ENCODE peak calls at places on chromosome 10, in six cellular contexts. One of them, this sample, is unnamed. For H3K36me3, the result is how much of the 10 kb centered on the place peaks cover.

GRCh38 chr10:93413252-93413689 is 68.9 kb downstream of the MYOF start:
- DNase-seq in bronchial epithelial cell: peak
- DNase-seq in GM23248: peak
- DNase-seq in lower lobe of right lung: no peak
- DNase-seq in lung: no peak
- DNase-seq in GM12878: no peak
- DNase-seq in this sample: no peak

GRCh38 chr10:70761727-70762350 is 23.3 kb downstream of the TBATA start:
- DNase-seq in GM12878: no peak
- DNase-seq in bronchial epithelial cell: no peak
- DNase-seq in lung: no peak
- DNase-seq in lower lobe of right lung: peak
- DNase-seq in GM23248: no peak
- DNase-seq in this sample: no peak

GRCh38 chr10:89966211-89966610 is 264.8 kb downstream of the KIF20B start:
- DNase-seq in lung: no peak
- DNase-seq in GM12878: no peak
- DNase-seq in bronchial epithelial cell: no peak
- DNase-seq in GM23248: no peak
- DNase-seq in lower lobe of right lung: no peak
- DNase-seq in this sample: no peak

GRCh38 chr10:80486785-80487421 is 32.8 kb downstream of the TSPAN14 start:
- DNase-seq in lower lobe of right lung: no peak
- DNase-seq in GM23248: no peak
- DNase-seq in lung: no peak
- DNase-seq in bronchial epithelial cell: no peak
- DNase-seq in GM12878: no peak
- DNase-seq in this sample: no peak

GRCh38 chr10:71520042-71520441 is 123.3 kb downstream of the CDH23 start:
- DNase-seq in lower lobe of right lung: no peak
- DNase-seq in bronchial epithelial cell: no peak
- DNase-seq in GM23248: no peak
- DNase-seq in GM12878: no peak
- DNase-seq in lung: no peak
- DNase-seq in this sample: no peak

GRCh38 chr10:86958831-86959736 is 685 bp downstream of the SNCG start:
- DNase-seq in lung: no peak
- DNase-seq in bronchial epithelial cell: peak
- DNase-seq in GM12878: no peak
- DNase-seq in lower lobe of right lung: no peak
- DNase-seq in GM23248: peak
- DNase-seq in this sample: peak

GRCh38 chr10:43252785-43253341 is 14.0 kb downstream of the RASGEF1A start:
- DNase-seq in lower lobe of right lung: no peak
- DNase-seq in GM12878: no peak
- DNase-seq in bronchial epithelial cell: no peak
- DNase-seq in GM23248: no peak
- DNase-seq in lung: no peak
- DNase-seq in this sample: peak

GRCh38 chr10:132135398-132135872 is 51.3 kb upstream of the DPYSL4 start:
- DNase-seq in bronchial epithelial cell: no peak
- DNase-seq in lower lobe of right lung: peak
- DNase-seq in GM23248: no peak
- DNase-seq in GM12878: no peak
- DNase-seq in lung: no peak
- DNase-seq in this sample: peak

GRCh38 chr10:88253622-88254021 is 329.5 kb downstream of the RNLS start:
- DNase-seq in lung: no peak
- DNase-seq in GM23248: no peak
- DNase-seq in GM12878: no peak
- DNase-seq in bronchial epithelial cell: no peak
- DNase-seq in lower lobe of right lung: no peak
- DNase-seq in this sample: peak

GRCh38 chr10:81885491-81885890 is 10.5 kb downstream of the NRG3 start:
- DNase-seq in lung: no peak
- DNase-seq in GM23248: no peak
- DNase-seq in lower lobe of right lung: no peak
- DNase-seq in GM12878: no peak
- DNase-seq in bronchial epithelial cell: no peak
- DNase-seq in this sample: no peak

GRCh38 chr10:11498399-11498798 is 113.1 kb downstream of the USP6NL start:
- DNase-seq in lower lobe of right lung: no peak
- DNase-seq in GM23248: no peak
- DNase-seq in GM12878: no peak
- DNase-seq in lung: no peak
- DNase-seq in bronchial epithelial cell: no peak
- DNase-seq in this sample: no peak

GRCh38 chr10:132138596-132138995 is 48.2 kb upstream of the DPYSL4 start:
- DNase-seq in lower lobe of right lung: peak
- DNase-seq in bronchial epithelial cell: no peak
- DNase-seq in lung: no peak
- DNase-seq in GM23248: no peak
- DNase-seq in GM12878: no peak
- DNase-seq in this sample: peak

GRCh38 chr10:112361951-112362770 is 11.8 kb upstream of the ACSL5 start:
- DNase-seq in GM23248: peak
- DNase-seq in GM12878: no peak
- DNase-seq in lower lobe of right lung: peak
- DNase-seq in bronchial epithelial cell: peak
- DNase-seq in lung: peak
- DNase-seq in this sample: no peak

GRCh38 chr10:110008518-110009339 is 945 bp downstream of the ADD3 start:
- DNase-seq in GM23248: peak
- DNase-seq in lung: peak
- DNase-seq in bronchial epithelial cell: peak
- DNase-seq in lower lobe of right lung: peak
- DNase-seq in GM12878: no peak
- DNase-seq in this sample: peak

GRCh38 chr10:77667426-77668324 is 30.1 kb upstream of the KCNMA1 start:
- DNase-seq in lower lobe of right lung: no peak
- DNase-seq in GM12878: peak
- DNase-seq in lung: no peak
- DNase-seq in bronchial epithelial cell: peak
- DNase-seq in GM23248: peak
- DNase-seq in this sample: no peak

GRCh38 chr10:77526861-77527617 is 110.6 kb downstream of the KCNMA1 start:
- DNase-seq in bronchial epithelial cell: no peak
- DNase-seq in lung: no peak
- DNase-seq in GM23248: no peak
- DNase-seq in GM12878: no peak
- DNase-seq in lower lobe of right lung: no peak
- DNase-seq in this sample: no peak

GRCh38 chr10:6600224-6600987 is 20.3 kb upstream of the PRKCQ start:
- DNase-seq in bronchial epithelial cell: no peak
- DNase-seq in GM12878: no peak
- DNase-seq in lung: no peak
- DNase-seq in GM23248: no peak
- DNase-seq in lower lobe of right lung: no peak
- DNase-seq in this sample: no peak

GRCh38 chr10:95264227-95265051 is 26.4 kb downstream of the PDLIM1 start:
- DNase-seq in GM12878: no peak
- DNase-seq in lower lobe of right lung: no peak
- DNase-seq in lung: no peak
- DNase-seq in GM23248: no peak
- DNase-seq in bronchial epithelial cell: peak
- DNase-seq in this sample: no peak

GRCh38 chr10:106502651-106503050 is 661.9 kb downstream of the SORCS1 start:
- DNase-seq in GM12878: no peak
- DNase-seq in bronchial epithelial cell: no peak
- DNase-seq in GM23248: peak
- DNase-seq in lower lobe of right lung: no peak
- DNase-seq in lung: no peak
- DNase-seq in this sample: no peak

GRCh38 chr10:24382979-24383663 is 174.2 kb downstream of the KIAA1217 start:
- DNase-seq in lower lobe of right lung: no peak
- DNase-seq in GM23248: no peak
- DNase-seq in GM12878: no peak
- DNase-seq in bronchial epithelial cell: peak
- DNase-seq in lung: no peak
- DNase-seq in this sample: no peak

GRCh38 chr10:71522438-71523144 is 125.9 kb downstream of the CDH23 start:
- DNase-seq in bronchial epithelial cell: no peak
- DNase-seq in lower lobe of right lung: no peak
- DNase-seq in lung: no peak
- DNase-seq in GM12878: no peak
- DNase-seq in GM23248: no peak
- DNase-seq in this sample: no peak

GRCh38 chr10:61822781-61823230 is 78.7 kb upstream of the ARID5B start:
- DNase-seq in GM23248: peak
- DNase-seq in bronchial epithelial cell: no peak
- DNase-seq in lung: no peak
- DNase-seq in lower lobe of right lung: no peak
- DNase-seq in GM12878: no peak
- DNase-seq in this sample: no peak

GRCh38 chr10:117980216-117980615 is 66.5 kb downstream of the RAB11FIP2 start:
- DNase-seq in lung: no peak
- DNase-seq in lower lobe of right lung: no peak
- DNase-seq in GM23248: peak
- DNase-seq in bronchial epithelial cell: peak
- DNase-seq in GM12878: no peak
- DNase-seq in this sample: no peak

GRCh38 chr10:104822088-104822487 is 181.0 kb downstream of the SORCS3 start:
- DNase-seq in GM23248: no peak
- DNase-seq in bronchial epithelial cell: no peak
- DNase-seq in lung: no peak
- DNase-seq in lower lobe of right lung: no peak
- DNase-seq in GM12878: no peak
- DNase-seq in this sample: no peak

DNA sequence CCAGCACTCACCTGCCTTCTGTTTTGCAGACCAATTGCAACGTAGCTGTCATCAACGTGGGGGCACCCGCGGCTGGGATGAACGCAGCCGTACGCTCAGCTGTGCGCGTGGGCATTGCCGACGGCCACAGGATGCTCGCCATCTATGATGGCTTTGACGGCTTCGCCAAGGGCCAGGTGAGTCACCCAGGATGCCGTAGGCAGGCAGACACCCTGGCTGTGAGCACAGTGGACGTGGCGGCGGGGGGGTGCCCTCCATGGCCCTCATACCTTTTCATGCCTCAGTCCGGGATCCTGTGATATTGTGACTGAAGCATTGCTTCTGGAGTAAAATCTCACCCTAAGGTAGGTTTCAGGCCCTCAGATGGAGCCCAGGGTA is 46.0 kb downstream of the PFKP start:
- DNase-seq in lung: no peak
- DNase-seq in GM23248: no peak
- DNase-seq in lower lobe of right lung: no peak
- DNase-seq in bronchial epithelial cell: no peak
- DNase-seq in GM12878: no peak
- DNase-seq in this sample: peak
- H3K36me3 ChIP-seq in lung: under half
- H3K36me3 ChIP-seq in GM23248: under half
- H3K36me3 ChIP-seq in lower lobe of right lung: under half
- H3K36me3 ChIP-seq in bronchial epithelial cell: half or more
- H3K36me3 ChIP-seq in GM12878: half or more
- H3K36me3 ChIP-seq in this sample: under half

DNA sequence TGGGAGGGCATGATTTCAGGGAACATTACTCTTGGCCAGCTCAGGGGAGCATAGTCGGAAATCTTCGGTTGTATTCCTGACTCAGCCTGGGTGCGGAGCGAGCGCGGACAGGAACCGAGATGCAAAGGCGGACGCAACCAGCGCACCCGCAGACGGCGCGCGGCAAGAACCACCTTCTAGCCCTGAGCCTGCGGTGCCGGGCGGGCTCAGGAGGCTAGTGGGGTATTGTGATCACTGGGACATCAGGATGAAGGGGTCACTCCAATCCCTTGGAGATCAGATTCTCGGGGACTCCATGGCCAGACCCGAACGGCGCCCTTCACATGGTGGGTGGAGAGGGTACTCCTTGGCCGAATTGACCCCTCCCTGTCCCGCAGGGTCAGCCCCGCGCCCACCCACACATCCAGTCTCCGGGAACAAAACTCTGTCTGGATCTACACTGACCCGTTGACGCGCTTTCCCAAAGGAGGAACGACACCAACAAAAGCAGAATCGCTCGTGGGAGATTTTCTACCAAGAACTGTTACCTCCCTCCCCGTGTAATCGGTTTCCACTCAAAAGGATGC is 730.5 kb downstream of the ZWINT start:
- DNase-seq in lung: no peak
- DNase-seq in GM23248: peak
- DNase-seq in bronchial epithelial cell: peak
- DNase-seq in lower lobe of right lung: peak
- DNase-seq in GM12878: no peak
- DNase-seq in this sample: peak
- H3K4me3 ChIP-seq in lung: peak
- H3K4me3 ChIP-seq in GM23248: peak
- H3K4me3 ChIP-seq in bronchial epithelial cell: peak
- H3K4me3 ChIP-seq in lower lobe of right lung: peak
- H3K4me3 ChIP-seq in GM12878: no peak
- H3K4me3 ChIP-seq in this sample: peak

DNA sequence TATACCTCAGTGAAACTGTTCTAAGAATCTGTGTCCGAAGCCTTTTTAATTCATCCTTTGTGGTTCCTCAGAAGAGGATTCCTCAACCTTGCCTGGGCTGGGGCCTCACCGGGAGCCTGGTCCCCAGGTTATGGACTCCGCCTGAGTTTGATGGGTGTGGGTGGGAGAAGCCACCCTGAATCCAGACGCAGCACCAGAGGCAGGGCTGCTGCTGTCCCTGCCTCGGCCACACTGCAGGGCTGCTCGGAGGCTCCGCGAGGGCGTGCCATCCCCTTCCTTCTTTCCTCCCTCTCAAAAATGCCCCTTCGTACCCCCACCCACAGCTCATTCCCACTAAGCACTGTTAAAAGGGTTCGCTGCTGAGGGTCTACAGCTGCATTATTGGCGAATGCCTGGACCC is 146.3 kb downstream of the ADARB2 start:
- DNase-seq in GM23248: no peak
- DNase-seq in bronchial epithelial cell: no peak
- DNase-seq in GM12878: no peak
- DNase-seq in lower lobe of right lung: no peak
- DNase-seq in lung: no peak
- DNase-seq in this sample: peak
- H3K36me3 ChIP-seq in GM23248: under half
- H3K36me3 ChIP-seq in bronchial epithelial cell: under half
- H3K36me3 ChIP-seq in GM12878: under half
- H3K36me3 ChIP-seq in lower lobe of right lung: under half
- H3K36me3 ChIP-seq in lung: under half
- H3K36me3 ChIP-seq in this sample: under half

GRCh38 chr10:122446668-122447410 is 7.6 kb upstream of the ARMS2 start:
- DNase-seq in GM12878: no peak
- DNase-seq in lung: no peak
- DNase-seq in lower lobe of right lung: no peak
- DNase-seq in GM23248: peak
- DNase-seq in bronchial epithelial cell: peak
- DNase-seq in this sample: no peak

GRCh38 chr10:122441961-122442360 is 12.5 kb upstream of the ARMS2 start:
- DNase-seq in lung: no peak
- DNase-seq in GM12878: no peak
- DNase-seq in bronchial epithelial cell: peak
- DNase-seq in lower lobe of right lung: no peak
- DNase-seq in GM23248: peak
- DNase-seq in this sample: no peak

GRCh38 chr10:122445904-122446303 is 8.5 kb upstream of the ARMS2 start:
- DNase-seq in GM12878: no peak
- DNase-seq in bronchial epithelial cell: no peak
- DNase-seq in lower lobe of right lung: no peak
- DNase-seq in GM23248: no peak
- DNase-seq in lung: no peak
- DNase-seq in this sample: no peak

GRCh38 chr10:122448600-122448999 is 5.9 kb upstream of the ARMS2 start:
- DNase-seq in GM12878: no peak
- DNase-seq in bronchial epithelial cell: no peak
- DNase-seq in GM23248: no peak
- DNase-seq in lower lobe of right lung: no peak
- DNase-seq in lung: no peak
- DNase-seq in this sample: no peak

GRCh38 chr10:122445469-122445868 is 9.0 kb upstream of the ARMS2 start:
- DNase-seq in lower lobe of right lung: no peak
- DNase-seq in lung: no peak
- DNase-seq in bronchial epithelial cell: no peak
- DNase-seq in GM12878: no peak
- DNase-seq in GM23248: peak
- DNase-seq in this sample: no peak
- H3K4me3 ChIP-seq in lower lobe of right lung: no peak
- H3K4me3 ChIP-seq in lung: no peak
- H3K4me3 ChIP-seq in bronchial epithelial cell: no peak
- H3K4me3 ChIP-seq in GM12878: no peak
- H3K4me3 ChIP-seq in GM23248: no peak
- H3K4me3 ChIP-seq in this sample: no peak

This sample was measured in kidney.